ENCODE peak calls at places on chromosomes 11 and 22, in nine cellular contexts. O is osteoblast; N is uterus; W is hepatocyte; F is ascending aorta; C is trophoblast cell; X is small intestine; V is CD8-positive, alpha-beta T cell; K is tibial artery. J is an unnamed sample. For H3K4me1, the result is how much of the 10 kb centered on the place peaks cover.

GRCh38 chr11:18457435-18457834 is 1.8 kb downstream of the LDHAL6A start:
- DNase-seq in C (no peak), V (no peak), W (peak), X (peak), O (peak), K (no peak), N (no peak), F (no peak), J (no peak)

GRCh38 chr11:8604078-8604723 is 10.2 kb upstream of the STK33 start:
- DNase-seq in N (peak), O (peak), X (peak), F (no peak), K (peak), W (peak), C (peak), V (no peak), J (no peak)

GRCh38 chr11:71995726-71996291 is 2.9 kb upstream of the IL18BP start:
- DNase-seq in F (no peak), C (no peak), X (no peak), V (no peak), K (no peak), W (no peak), N (no peak), O (peak), J (no peak)

GRCh38 chr11:64970731-64971151 is 1.2 kb downstream of the MAJIN start:
- DNase-seq in N (no peak), W (no peak), X (peak), V (no peak), K (no peak), F (no peak), O (no peak), C (no peak), J (no peak)

GRCh38 chr11:75668508-75669297 is at the start of gene MAP6:
- DNase-seq in V (no peak), C (no peak), F (no peak), W (peak), N (peak), O (peak), K (no peak), X (peak), J (no peak)

GRCh38 chr11:128451651-128452470 is 135.5 kb downstream of the ETS1 start:
- DNase-seq in V (no peak), F (no peak), O (peak), X (no peak), N (peak), W (no peak), C (no peak), K (peak), J (no peak)

GRCh38 chr11:112558691-112559090 is 298.0 kb upstream of the PLET1 start:
- DNase-seq in O (peak), N (no peak), F (no peak), C (peak), W (no peak), K (no peak), V (no peak), X (no peak), J (no peak)

GRCh38 chr11:103906291-103906850 is 130.1 kb upstream of the DDI1 start:
- DNase-seq in N (no peak), O (no peak), W (no peak), K (no peak), C (no peak), X (no peak), F (no peak), V (no peak), J (no peak)

GRCh38 chr22:37198290-37199102 is 10.4 kb upstream of the C1QTNF6 start:
- DNase-seq in W (peak), X (peak), O (peak), C (peak), K (peak), V (peak), N (peak), F (peak), J (peak)

GRCh38 chr11:58774164-58774593 is 42.4 kb upstream of the GLYAT start:
- DNase-seq in V (no peak), C (no peak), N (no peak), K (no peak), W (no peak), X (no peak), F (no peak), O (no peak), J (no peak)

GRCh38 chr22:29079218-29079901 is 6.5 kb downstream of the KREMEN1 start:
- DNase-seq in W (peak), V (no peak), K (no peak), C (no peak), O (peak), X (peak), F (no peak), N (no peak), J (no peak)
- H3K27ac ChIP-seq in W (no peak), V (no peak), K (no peak), C (no peak), O (no peak), X (no peak), F (no peak), N (peak), J (no peak)

DNA sequence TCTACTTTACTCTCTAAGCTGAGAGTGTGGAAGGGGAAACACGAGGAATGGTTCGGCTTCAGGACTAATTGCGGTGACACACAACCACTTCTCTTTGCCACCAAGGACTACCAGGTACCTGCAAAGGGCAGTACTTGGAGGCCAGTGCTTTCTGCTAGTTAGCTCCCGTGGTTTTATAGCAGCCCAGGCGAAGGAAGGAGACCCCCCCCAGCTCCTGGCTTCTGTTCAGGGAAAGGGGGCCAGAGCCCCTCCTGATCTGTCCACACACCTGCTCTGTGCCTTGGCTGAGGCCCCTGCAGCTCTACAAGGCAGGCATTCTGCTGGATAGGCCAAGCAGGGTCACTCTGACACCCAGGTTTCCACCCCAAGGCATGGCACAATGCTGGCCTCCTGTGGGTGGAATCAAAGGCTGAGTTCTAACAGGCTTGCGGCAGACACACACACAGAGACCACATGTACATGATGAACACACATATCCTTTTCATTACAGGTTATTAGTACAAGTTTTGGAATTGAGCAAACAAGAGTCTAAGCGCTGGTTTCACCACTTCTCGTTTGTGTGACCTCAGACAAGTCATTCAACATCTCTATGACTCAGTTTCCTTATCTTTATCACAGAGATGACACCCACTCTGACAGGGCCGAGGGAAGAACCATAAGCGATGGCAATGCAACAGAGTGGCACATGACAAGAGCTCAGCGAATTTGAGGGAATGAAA is 7.5 kb downstream of the SERPIND1 start:
- DNase-seq in X (no peak), C (peak), F (no peak), O (no peak), W (no peak), V (no peak), K (no peak), N (no peak), J (no peak)
- H3K4me1 ChIP-seq in X (under half), C (under half), F (under half), O (half or more), W (under half), V (under half), K (under half), N (under half), J (under half)

GRCh38 chr11:35388054-35388453 is 31.3 kb downstream of the SLC1A2 start:
- DNase-seq in V (no peak), K (no peak), X (no peak), N (no peak), C (no peak), F (no peak), O (no peak), W (no peak), J (no peak)
- H3K27ac ChIP-seq in V (no peak), K (no peak), X (no peak), N (peak), C (no peak), F (peak), O (no peak), W (no peak), J (no peak)

GRCh38 chr22:42180349-42180842 is 49.8 kb upstream of the CYP2D6 start:
- DNase-seq in K (peak), F (no peak), C (no peak), N (peak), V (peak), W (peak), X (peak), O (no peak), J (peak)
- H3K4me1 ChIP-seq in K (under half), F (under half), C (under half), N (under half), V (under half), W (under half), X (under half), O (under half), J (half or more)

GRCh38 chr11:83724704-83725114 is 438.5 kb upstream of the CCDC90B start:
- DNase-seq in V (no peak), O (no peak), N (peak), W (peak), C (peak), F (no peak), K (no peak), X (peak), J (no peak)

GRCh38 chr11:83725718-83726117 is 439.6 kb upstream of the CCDC90B start:
- DNase-seq in O (peak), X (no peak), F (no peak), C (no peak), K (no peak), V (no peak), N (no peak), W (peak), J (no peak)

GRCh38 chr11:83727251-83727650 is 441.1 kb upstream of the CCDC90B start:
- DNase-seq in X (no peak), N (no peak), V (no peak), W (no peak), O (no peak), C (no peak), K (no peak), F (no peak), J (no peak)

GRCh38 chr11:83726316-83726715 is 440.1 kb upstream of the CCDC90B start:
- DNase-seq in X (no peak), W (no peak), V (no peak), O (no peak), C (no peak), K (no peak), N (no peak), F (no peak), J (no peak)

GRCh38 chr11:83725161-83725560 is 439.0 kb upstream of the CCDC90B start:
- DNase-seq in X (no peak), N (no peak), O (no peak), K (no peak), W (no peak), C (peak), F (no peak), V (no peak), J (no peak)
- H3K27ac ChIP-seq in X (no peak), N (peak), O (no peak), K (peak), W (peak), C (peak), F (no peak), V (no peak), J (no peak)

DNA sequence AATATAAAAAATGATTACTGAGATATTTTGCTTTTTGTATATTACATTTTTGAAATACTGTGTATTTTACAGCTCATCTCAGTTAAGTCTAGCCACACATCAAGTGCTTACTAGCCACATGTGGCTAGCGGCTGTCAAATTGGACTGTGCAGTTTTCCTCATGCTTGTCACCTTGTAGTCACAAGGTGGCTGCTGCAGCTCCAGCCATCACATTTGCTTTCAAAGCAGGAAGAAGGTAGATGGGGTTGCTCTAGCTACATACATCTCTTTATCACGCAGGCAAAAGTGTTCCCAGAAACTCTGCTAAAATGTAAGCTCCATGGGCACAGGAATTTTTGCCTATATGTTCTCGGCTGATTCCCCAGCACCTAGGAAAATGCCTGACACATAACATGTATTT is 61.5 kb downstream of the MICAL2 start:
- DNase-seq in F (no peak), C (no peak), K (no peak), X (no peak), O (no peak), W (no peak), N (no peak), V (no peak), J (no peak)
- H3K4me1 ChIP-seq in F (half or more), C (under half), K (under half), X (under half), O (half or more), W (under half), N (under half), V (under half), J (under half)

J was measured in effector memory CD4-positive, alpha-beta T cell.